ENCODE peak calls at places on chromosomes 2 and 18, in eight cellular contexts. F is GM13976, I is K562, J is GDM1, S is NCI-H2081, H is lower lobe of right lung, A is amniotic stem cell, V is psoas muscle. X is an unnamed sample.

GRCh38 chr18:24488824-24489493 is 28.5 kb downstream of the HRH4 start:
- DNase-seq in F (peak), I (peak), J (peak), S (peak), H (no peak), A (no peak), V (no peak), X (peak)

GRCh38 chr2:86078801-86079545 is 26.7 kb downstream of the POLR1A start:
- DNase-seq in F (peak), I (peak), J (peak), S (peak), H (no peak), A (no peak), V (no peak), X (no peak)

GRCh38 chr2:109351164-109351756 is 222.3 kb downstream of the SH3RF3 start:
- DNase-seq in F (peak), I (no peak), J (no peak), S (no peak), H (peak), A (peak), V (peak), X (no peak)

GRCh38 chr2:238174701-238175100 is 15.9 kb downstream of the ERFE start:
- DNase-seq in F (no peak), I (no peak), J (no peak), S (no peak), H (no peak), A (no peak), V (no peak), X (no peak)

GRCh38 chr2:143160732-143161707 is 31.8 kb downstream of the ARHGAP15 start:
- DNase-seq in F (no peak), I (no peak), J (no peak), S (no peak), H (no peak), A (no peak), V (no peak), X (no peak)

GRCh38 chr2:29810956-29811355 is 110.4 kb downstream of the ALK start:
- DNase-seq in F (no peak), I (peak), J (no peak), S (no peak), H (no peak), A (no peak), V (no peak), X (no peak)

GRCh38 chr2:212409560-212409959 is 129.0 kb downstream of the ERBB4 start:
- DNase-seq in F (no peak), I (no peak), J (no peak), S (no peak), H (no peak), A (no peak), V (no peak), X (no peak)

GRCh38 chr2:159157361-159158045 is 129.0 kb downstream of the WDSUB1 start:
- DNase-seq in F (no peak), I (no peak), J (peak), S (no peak), H (no peak), A (no peak), V (no peak), X (no peak)

GRCh38 chr2:201904529-201905420 is 98.4 kb downstream of the CDK15 start:
- DNase-seq in F (no peak), I (no peak), J (no peak), S (no peak), H (no peak), A (no peak), V (no peak), X (no peak)

GRCh38 chr2:205889073-205889472 is 196.9 kb downstream of the INO80D start:
- DNase-seq in F (no peak), I (no peak), J (no peak), S (no peak), H (no peak), A (no peak), V (no peak), X (peak)

GRCh38 chr2:46179037-46179621 is 118.1 kb upstream of the EPAS1 start:
- DNase-seq in F (peak), I (peak), J (no peak), S (no peak), H (no peak), A (peak), V (peak), X (no peak)

GRCh38 chr2:113361051-113361450 is 76.4 kb upstream of the ZNG1B start:
- DNase-seq in F (no peak), I (no peak), J (no peak), S (no peak), H (peak), A (no peak), V (no peak), X (no peak)

GRCh38 chr2:127122351-127123027 is 15.5 kb upstream of the BIN1 start:
- DNase-seq in F (no peak), I (no peak), J (no peak), S (no peak), H (no peak), A (no peak), V (no peak), X (no peak)

GRCh38 chr2:38797276-38797675 is 19.3 kb downstream of the GEMIN6 start:
- DNase-seq in F (no peak), I (no peak), J (no peak), S (no peak), H (no peak), A (no peak), V (no peak), X (no peak)

GRCh38 chr18:74905245-74905644 is 303.7 kb downstream of the PTGR3 start:
- DNase-seq in F (no peak), I (no peak), J (no peak), S (peak), H (no peak), A (no peak), V (no peak), X (peak)

GRCh38 chr2:18814387-18814786 is 225.0 kb upstream of the NT5C1B start:
- DNase-seq in F (no peak), I (no peak), J (no peak), S (no peak), H (no peak), A (peak), V (no peak), X (no peak)

GRCh38 chr18:34729264-34729663 is 19.2 kb downstream of the DTNA start:
- DNase-seq in F (peak), I (peak), J (no peak), S (peak), H (no peak), A (no peak), V (no peak), X (no peak)

GRCh38 chr2:209523041-209523740 is 99.3 kb downstream of the MAP2 start:
- DNase-seq in F (no peak), I (no peak), J (no peak), S (peak), H (no peak), A (no peak), V (no peak), X (no peak)

GRCh38 chr2:136384541-136385303 is 266.8 kb upstream of the CXCR4 start:
- DNase-seq in F (peak), I (peak), J (peak), S (peak), H (no peak), A (no peak), V (no peak), X (peak)

X was measured in NCI-H774.